ENCODE peak calls at places on chromosomes 2 and 18, in four cellular contexts. K, T, I and M are unnamed samples.

GRCh38 chr2:120415728-120416509 is 70.0 kb downstream of the INHBB start:
- DNase-seq in T (no peak), K (no peak), I (no peak), M (peak; percentile 88)

GRCh38 chr2:75570948-75571729 is 10.4 kb upstream of the EVA1A start:
- DNase-seq in K (no peak), I (no peak), T (no peak), M (no peak)

GRCh38 chr2:230319211-230319862 is 7.7 kb upstream of the SP140L start:
- DNase-seq in I (peak; percentile 76), K (no peak), T (no peak), M (no peak)

GRCh38 chr2:179340678-179341077 is 76.0 kb upstream of the SESTD1 start:
- DNase-seq in I (no peak), K (no peak), T (no peak), M (no peak)

GRCh38 chr2:239186516-239186915 is 214.3 kb downstream of the HDAC4 start:
- DNase-seq in K (no peak), I (no peak), T (no peak), M (no peak)

GRCh38 chr2:96891591-96892333 is 21.9 kb upstream of the SEMA4C start:
- DNase-seq in K (no peak), T (no peak), I (peak; percentile 45), M (no peak)

GRCh38 chr18:44325903-44326650 is 354.6 kb upstream of the SETBP1 start:
- DNase-seq in T (peak; percentile 0), I (no peak), K (peak; percentile 59), M (no peak)

GRCh38 chr2:241804326-241805276 is 4.4 kb upstream of the NEU4 start:
- DNase-seq in T (no peak), I (no peak), K (peak; percentile 60), M (peak; percentile 81)

GRCh38 chr18:35602193-35602820 is 20.8 kb downstream of the GALNT1 start:
- DNase-seq in T (no peak), K (no peak), I (no peak), M (no peak)

GRCh38 chr2:118105497-118105896 is 17.2 kb downstream of the INSIG2 start:
- DNase-seq in K (no peak), T (no peak), I (no peak), M (no peak)

GRCh38 chr18:75204262-75204977 is 4.5 kb downstream of the PTGR3 start:
- DNase-seq in I (no peak), T (no peak), K (no peak), M (no peak)

GRCh38 chr18:56727399-56727798 is 76.2 kb downstream of the WDR7 start:
- DNase-seq in T (no peak), I (no peak), K (no peak), M (no peak)

GRCh38 chr2:238290079-238290478 is 1.7 kb upstream of the PER2 start:
- DNase-seq in T (peak; percentile 89), I (peak; percentile 44), K (peak; percentile 89), M (no peak)

GRCh38 chr2:197311521-197312033 is 997 bp upstream of the ANKRD44 start:
- DNase-seq in K (no peak), T (no peak), I (no peak), M (no peak)

GRCh38 chr2:178069551-178069950 is 3.0 kb downstream of the PDE11A start:
- DNase-seq in T (no peak), K (no peak), I (no peak), M (no peak)

GRCh38 chr2:218423584-218423983 is 4.7 kb downstream of the VIL1 start:
- DNase-seq in T (no peak), K (no peak), I (no peak), M (no peak)

GRCh38 chr2:47301731-47302130 is 101.2 kb upstream of the MSH2 start:
- DNase-seq in K (no peak), I (no peak), T (no peak), M (no peak)

GRCh38 chr2:62817995-62818713 is 112.6 kb downstream of the EHBP1 start:
- DNase-seq in I (no peak), T (no peak), K (no peak), M (no peak)

GRCh38 chr2:233982421-233983121 is 65.4 kb downstream of the TRPM8 start:
- DNase-seq in T (no peak), K (no peak), I (no peak), M (no peak)

GRCh38 chr2:218745559-218746469 is 35.2 kb downstream of the TTLL4 start:
- DNase-seq in T (no peak), K (no peak), I (no peak), M (peak; percentile 67)

GRCh38 chr2:231919341-231920035 is 6.7 kb downstream of the NPPC start:
- DNase-seq in T (no peak), K (no peak), I (no peak), M (no peak)

GRCh38 chr2:124267821-124268220 is 242.7 kb downstream of the CNTNAP5 start:
- DNase-seq in K (no peak), I (no peak), T (no peak), M (no peak)

GRCh38 chr2:12278217-12278755 is 438.4 kb upstream of the TRIB2 start:
- DNase-seq in K (no peak), T (no peak), I (no peak), M (no peak)

GRCh38 chr18:3151379-3152264 is 68.1 kb downstream of the MYOM1 start:
- DNase-seq in K (no peak), I (no peak), T (peak; percentile 17), M (no peak)

DNA sequence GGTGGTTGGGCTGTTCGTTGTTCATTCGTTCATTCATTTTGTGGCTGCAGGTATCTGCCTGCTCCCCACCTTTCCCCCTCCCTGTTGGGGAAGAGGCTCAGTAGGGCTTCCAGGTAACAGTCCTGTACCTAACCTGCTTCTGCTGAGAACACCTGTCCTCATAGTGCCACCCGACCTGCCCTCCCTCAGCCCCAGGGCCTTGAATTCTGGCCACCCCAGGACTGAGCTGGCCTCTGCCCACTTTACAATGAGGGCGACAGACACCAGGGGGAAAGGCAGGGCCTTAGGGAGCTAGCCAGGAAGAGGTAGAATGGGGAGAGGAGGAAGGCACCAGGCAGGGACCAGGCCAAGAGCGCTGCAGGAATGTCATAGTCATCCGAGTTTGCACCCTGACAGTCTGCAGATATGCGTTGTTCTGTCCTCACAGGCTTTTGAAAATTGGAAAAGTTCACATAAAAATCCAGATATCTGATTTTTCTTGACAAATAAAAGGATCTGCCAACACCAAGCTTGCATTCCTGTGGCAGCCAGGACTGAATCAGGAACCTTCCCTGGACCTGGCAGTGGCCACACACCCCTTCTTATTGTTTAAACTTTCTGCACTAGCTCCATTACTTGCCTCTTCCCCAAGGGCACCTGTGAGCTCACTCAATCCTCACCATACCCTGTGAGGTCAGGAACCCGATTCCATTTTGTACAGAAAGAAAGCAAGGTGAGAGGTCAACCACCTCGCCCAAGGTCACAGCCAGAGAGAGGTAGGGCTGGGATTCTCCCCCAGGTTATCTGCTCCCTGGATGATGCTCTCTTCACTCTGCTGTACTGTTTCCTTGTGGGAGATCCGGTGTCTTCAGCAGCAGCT is 35.3 kb upstream of the MRPL33 start:
- DNase-seq in K (no peak), I (no peak), T (no peak), M (no peak)
- H3K4me3 ChIP-seq in K (peak overlapping the region; percentile 49), I (peak overlapping the region; percentile 34), T (no peak overlapping the region), M (peak overlapping the region; percentile 50)

DNA sequence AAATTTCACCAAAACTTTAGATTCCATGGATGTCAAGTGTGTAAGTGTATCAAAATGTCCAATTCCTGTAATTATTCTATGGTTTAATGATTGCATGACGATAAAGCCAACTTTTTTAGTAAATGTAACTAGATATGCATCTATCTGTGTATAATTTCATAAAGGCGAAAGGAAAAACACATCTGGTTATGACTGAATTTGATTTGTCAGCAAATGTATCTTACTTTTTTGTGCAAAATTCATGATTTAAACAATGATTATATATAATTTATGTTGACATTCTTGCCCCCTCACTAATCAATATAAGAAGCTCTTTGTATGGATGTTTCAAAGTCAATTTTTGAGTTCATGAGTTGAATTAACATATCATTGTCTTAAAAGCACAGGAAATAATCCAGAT is 138.5 kb downstream of the KCNJ3 start:
- DNase-seq in T (no peak), K (no peak), I (no peak), M (no peak)
- H3K27ac ChIP-seq in T (no peak overlapping the region), K (no peak overlapping the region), I (no peak overlapping the region), M (no peak overlapping the region)

GRCh38 chr18:66046025-66046602 is 295.3 kb downstream of the CDH7 start:
- DNase-seq in I (no peak), K (no peak), T (no peak), M (no peak)
- TF ChIP-seq CTCF in I (no peak), K (no peak), T (no peak), M (no peak)

GRCh38 chr2:66440011-66440542 is 5.2 kb downstream of the MEIS1 start:
- DNase-seq in I (no peak), K (no peak), T (no peak), M (no peak)

GRCh38 chr2:66439291-66440010 is 4.5 kb downstream of the MEIS1 start:
- DNase-seq in K (peak; percentile 57), T (no peak), I (no peak), M (no peak)

GRCh38 chr2:66438498-66439290 is 3.8 kb downstream of the MEIS1 start:
- DNase-seq in I (no peak), K (no peak), T (no peak), M (no peak)

GRCh38 chr2:66441651-66442365 is 6.9 kb downstream of the MEIS1 start:
- DNase-seq in T (no peak), I (no peak), K (no peak), M (no peak)

DNA sequence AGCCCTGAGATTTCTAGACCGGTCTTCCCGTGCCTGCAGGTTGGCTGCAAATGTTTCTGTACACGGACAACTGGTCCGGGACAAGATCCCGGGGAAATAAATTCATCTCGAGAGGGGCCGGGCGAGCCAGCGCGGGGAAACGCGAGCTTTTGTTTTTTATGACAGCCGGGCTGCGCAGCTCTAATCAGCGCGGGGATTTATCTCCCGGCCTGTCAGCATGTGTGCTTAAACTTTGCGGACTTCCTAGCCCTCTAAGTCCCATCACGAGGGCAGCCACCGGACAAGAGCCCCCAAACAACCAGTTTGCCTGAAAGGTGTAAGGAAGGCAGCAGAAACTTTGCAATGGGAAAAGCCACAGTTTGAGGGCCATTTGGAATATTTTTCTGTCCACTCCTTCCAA is 5.8 kb downstream of the MEIS1 start:
- DNase-seq in T (no peak), K (peak; percentile 54), I (no peak), M (no peak)
- H3K4me3 ChIP-seq in T (no peak overlapping the region), K (peak overlapping the region; percentile 84), I (no peak overlapping the region), M (peak overlapping the region; percentile 72)